ENCODE peak calls at places on chromosome 1, in eight cellular contexts. H is bronchial epithelial cell, N is tibial nerve, U is AG10803, T is upper lobe of right lung, I is SK-N-SH, M is colonic mucosa, K is IMR-90. F is an unnamed sample.

GRCh38 chr1:5705751-5706150 is 286.5 kb downstream of the NPHP4 start:
- DNase-seq in H (no peak), M (no peak), I (no peak), U (no peak), K (no peak), N (no peak), T (no peak), F (no peak)

GRCh38 chr1:7120863-7121621 is 335.8 kb downstream of the CAMTA1 start:
- DNase-seq in T (no peak), K (no peak), N (no peak), I (no peak), U (no peak), H (no peak), M (no peak), F (no peak)

GRCh38 chr1:43853161-43853921 is 80.3 kb upstream of the ARTN start:
- DNase-seq in U (peak; percentile 94), H (peak; percentile 81), T (peak; percentile 79), N (peak; percentile 24), M (peak; percentile 86), K (peak; percentile 79), I (peak; percentile 76), F (peak; percentile 33)

GRCh38 chr1:213586609-213586972 is 401.2 kb upstream of the PROX1 start:
- DNase-seq in T (no peak), N (no peak), H (no peak), U (no peak), M (peak; percentile 30), K (no peak), I (no peak), F (no peak)

GRCh38 chr1:195335541-195335940 is 1272.7 kb downstream of the KCNT2 start:
- DNase-seq in K (peak; percentile 24), T (no peak), U (peak; percentile 54), M (no peak), I (no peak), H (no peak), N (no peak), F (no peak)

GRCh38 chr1:81424056-81424455 is 376.7 kb upstream of the ADGRL2 start:
- DNase-seq in N (no peak), K (peak; percentile 8), M (no peak), I (peak; percentile 66), U (peak; percentile 35), H (no peak), T (no peak), F (no peak)

GRCh38 chr1:1415751-1416150 is 5.3 kb downstream of the ANKRD65 start:
- DNase-seq in H (no peak), K (no peak), U (no peak), I (no peak), M (no peak), N (no peak), T (no peak), F (no peak)

GRCh38 chr1:26168410-26169167 is at the start of gene C1orf232:
- DNase-seq in N (no peak), M (no peak), T (no peak), I (no peak), U (no peak), H (no peak), K (no peak), F (no peak)

GRCh38 chr1:93665015-93665414 is 16.6 kb downstream of the BCAR3 start:
- DNase-seq in T (no peak), K (no peak), N (no peak), I (peak; percentile 38), H (no peak), U (no peak), M (no peak), F (no peak)
- H3K4me3 ChIP-seq in T (no peak overlapping the region), K (no peak overlapping the region), N (no peak overlapping the region), I (peak overlapping the region; percentile 36), H (no peak overlapping the region), U (no peak overlapping the region), M (no peak overlapping the region), F (no peak overlapping the region)

DNA sequence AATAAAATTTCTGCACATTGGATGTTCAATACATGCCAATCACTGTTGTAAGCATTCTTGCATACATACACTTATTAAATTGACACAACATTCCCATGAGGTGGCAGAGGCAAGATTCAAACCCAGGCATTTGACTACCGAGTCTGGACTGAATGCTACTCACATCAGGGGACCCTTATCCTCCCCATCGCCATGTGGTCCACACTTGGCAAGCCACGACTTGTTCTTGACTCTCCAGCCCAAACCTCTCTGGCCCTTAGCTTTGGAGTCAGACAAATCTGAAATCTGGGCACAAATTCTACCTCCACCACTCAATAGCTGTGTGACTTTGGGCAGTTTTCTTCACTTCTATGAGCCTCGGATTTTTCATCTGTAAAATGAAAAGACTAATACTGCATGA is 57.1 kb downstream of the NMNAT2 start:
- DNase-seq in I (no peak), N (no peak), K (no peak), M (no peak), U (no peak), H (no peak), T (no peak), F (no peak)
- TF ChIP-seq CTCF in I (no peak), N (no peak), K (no peak), M (no peak), U (no peak), H (no peak), T (no peak), F (no peak)

GRCh38 chr1:198462365-198463025 is 78.0 kb downstream of the ATP6V1G3 start:
- DNase-seq in I (no peak), M (no peak), H (peak; percentile 89), K (peak; percentile 55), N (no peak), T (no peak), U (peak; percentile 56), F (no peak)
- H3K4me3 ChIP-seq in I (no peak overlapping the region), M (no peak overlapping the region), H (no peak overlapping the region), K (no peak overlapping the region), N (no peak overlapping the region), T (no peak overlapping the region), U (no peak overlapping the region), F (no peak overlapping the region)

GRCh38 chr1:16211824-16212223 is 628 bp downstream of the ARHGEF19 start:
- DNase-seq in I (no peak), K (no peak), N (no peak), T (no peak), M (no peak), U (no peak), H (no peak), F (no peak)

GRCh38 chr1:16210581-16210980 is 1.9 kb downstream of the ARHGEF19 start:
- DNase-seq in M (no peak), H (no peak), U (no peak), N (no peak), K (no peak), T (no peak), I (no peak), F (no peak)

GRCh38 chr1:16212251-16212961 is at the start of gene ARHGEF19:
- DNase-seq in M (peak; percentile 55), I (no peak), K (no peak), H (peak; percentile 41), N (no peak), T (peak; percentile 88), U (no peak), F (no peak)

GRCh38 chr1:16209847-16210407 is 2.5 kb downstream of the ARHGEF19 start:
- DNase-seq in I (no peak), M (no peak), H (no peak), K (peak; percentile 17), U (no peak), T (peak; percentile 60), N (no peak), F (no peak)

DNA sequence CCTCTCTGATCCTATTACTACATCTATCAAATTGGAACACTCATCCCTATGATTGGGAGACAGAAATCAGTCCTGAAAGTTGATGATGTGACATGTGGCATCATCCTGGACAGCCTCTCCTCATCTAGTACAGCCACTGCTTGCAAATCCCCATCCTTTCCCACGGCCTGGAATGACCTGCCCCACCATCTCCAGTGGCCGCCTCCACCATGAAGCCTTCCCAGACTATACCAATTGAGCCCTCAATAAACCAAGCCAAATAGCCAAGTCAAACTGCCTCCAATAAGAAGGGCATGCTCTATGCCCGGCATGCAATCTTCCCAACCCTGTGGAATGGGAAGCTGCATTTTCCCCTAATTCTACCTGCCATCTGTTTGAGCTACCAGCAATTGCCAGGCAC is 561 bp upstream of the ARHGEF19 start:
- DNase-seq in N (no peak), H (no peak), U (no peak), I (no peak), M (no peak), T (no peak), K (no peak), F (no peak)
- TF ChIP-seq CTCF in N (no peak), H (no peak), U (no peak), I (no peak), M (no peak), T (no peak), K (no peak), F (no peak)

F was measured in AG04449.